ENCODE peak calls at places on chromosomes 7 and 10, in six cellular contexts. Q, Y, J, B, M and L are unnamed samples.

GRCh38 chr7:5143935-5144903 is 45.8 kb upstream of the WIPI2 start:
- DNase-seq in B (peak), Q (peak), M (no peak), Y (no peak), J (no peak), L (peak)

GRCh38 chr7:128231021-128231420 is 10.1 kb upstream of the LEP start:
- DNase-seq in M (no peak), Y (no peak), B (no peak), J (no peak), Q (no peak), L (no peak)

GRCh38 chr10:119829429-119829828 is 43.2 kb downstream of the MCMBP start:
- DNase-seq in M (no peak), J (no peak), Q (no peak), B (no peak), Y (no peak), L (no peak)

GRCh38 chr10:97119058-97119832 is 66.5 kb downstream of the SLIT1 start:
- DNase-seq in B (no peak), Q (no peak), Y (no peak), M (no peak), J (no peak), L (no peak)

GRCh38 chr7:25624001-25624400 is 395.7 kb upstream of the NPVF start:
- DNase-seq in J (no peak), Y (no peak), Q (no peak), B (no peak), M (no peak), L (no peak)

GRCh38 chr10:24115403-24115802 is 93.5 kb upstream of the KIAA1217 start:
- DNase-seq in M (no peak), Q (no peak), B (no peak), J (no peak), Y (no peak), L (no peak)

GRCh38 chr7:4931932-4932331 is 27.1 kb downstream of the MMD2 start:
- DNase-seq in Y (peak), B (no peak), M (no peak), Q (no peak), J (peak), L (no peak)

GRCh38 chr10:75400769-75401568 is 595 bp downstream of the ZNF503 start:
- DNase-seq in B (peak), Q (no peak), M (peak), Y (peak), J (peak), L (no peak)

GRCh38 chr10:34780818-34781380 is 34.2 kb downstream of the PARD3 start:
- DNase-seq in M (peak), J (no peak), Q (no peak), B (peak), Y (peak), L (peak)

GRCh38 chr7:135645296-135645904 is 16.9 kb upstream of the STMP1 start:
- DNase-seq in Q (no peak), Y (peak), B (peak), J (peak), M (peak), L (no peak)

GRCh38 chr10:102468683-102469082 is 17.3 kb upstream of the C10orf95 start:
- DNase-seq in Q (no peak), J (no peak), M (no peak), B (no peak), Y (no peak), L (no peak)

GRCh38 chr7:43619213-43620012 is 36.5 kb downstream of the STK17A start:
- DNase-seq in B (peak), J (no peak), Y (peak), M (peak), Q (no peak), L (no peak)

GRCh38 chr7:25348066-25348595 is 119.8 kb upstream of the NPVF start:
- DNase-seq in Q (no peak), Y (no peak), M (no peak), J (no peak), B (no peak), L (no peak)